ENCODE peak calls at places on chromosomes 2 and 18, in nine cellular contexts. O is uterus; S is heart left ventricle; C is upper lobe of right lung; N is stomach; E is CD8-positive, alpha-beta memory T cell; H is aorta; J is GM23248; X is OCI-LY7. F is an unnamed sample. For H3K9me3 and H3K4me1, the result is how much of the 10 kb centered on the place peaks cover.

GRCh38 chr18:27544211-27544610 is 359.1 kb upstream of the CHST9 start:
- DNase-seq in J (no peak), C (no peak), X (no peak), E (no peak), N (no peak), S (no peak), H (no peak), O (no peak), F (no peak)

GRCh38 chr2:27428213-27428977 is at the start of gene NRBP1:
- DNase-seq in E (peak), O (peak), J (peak), H (peak), C (peak), N (peak), X (peak), S (peak), F (peak)

GRCh38 chr2:174902491-174903242 is 102.5 kb downstream of the CHN1 start:
- DNase-seq in H (no peak), C (no peak), S (no peak), N (no peak), E (peak), O (no peak), J (no peak), X (no peak), F (no peak)

GRCh38 chr2:241965931-241966412 is 96.4 kb downstream of the RTP5 start:
- DNase-seq in C (peak), X (peak), E (peak), J (peak), S (peak), O (peak), H (peak), N (peak), F (no peak)

GRCh38 chr2:28552045-28552823 is 56.4 kb downstream of the PLB1 start:
- DNase-seq in S (no peak), X (no peak), H (no peak), N (no peak), O (no peak), J (peak), C (no peak), E (no peak), F (no peak)

GRCh38 chr2:24871852-24872323 is 48.1 kb downstream of the ADCY3 start:
- DNase-seq in C (no peak), S (peak), E (no peak), O (no peak), N (no peak), X (no peak), H (no peak), J (no peak), F (peak)

GRCh38 chr2:49286726-49287125 is 132.4 kb upstream of the FSHR start:
- DNase-seq in O (no peak), N (no peak), H (no peak), C (no peak), J (no peak), E (no peak), X (no peak), S (no peak), F (no peak)

GRCh38 chr2:10721344-10722251 is at the start of gene ATP6V1C2:
- DNase-seq in X (peak), H (no peak), S (no peak), O (no peak), J (peak), E (no peak), C (peak), N (peak), F (no peak)

GRCh38 chr2:127796389-127796788 is 14.6 kb downstream of the WDR33 start:
- DNase-seq in H (no peak), C (no peak), S (no peak), J (no peak), N (no peak), X (no peak), E (no peak), O (no peak), F (no peak)
- H3K9me3 ChIP-seq in H (under half), C (under half), S (under half), J (under half), N (under half), X (under half), E (under half), O (under half), F (under half)

GRCh38 chr2:69582582-69583176 is 60.9 kb downstream of the AAK1 start:
- DNase-seq in X (no peak), C (no peak), H (no peak), N (peak), J (peak), S (peak), E (no peak), O (no peak), F (no peak)
- H3K4me1 ChIP-seq in X (under half), C (under half), H (under half), N (under half), J (under half), S (under half), E (half or more), O (under half), F (half or more)

GRCh38 chr18:50506362-50506761 is 53.5 kb upstream of the MAPK4 start:
- DNase-seq in O (no peak), H (no peak), C (no peak), X (no peak), N (no peak), S (no peak), J (no peak), E (no peak), F (no peak)
- H3K9me3 ChIP-seq in O (under half), H (under half), C (under half), X (under half), N (under half), S (under half), J (under half), E (under half), F (under half)

GRCh38 chr2:134119672-134120159 is 134.2 kb upstream of the MGAT5 start:
- DNase-seq in H (peak), J (peak), N (peak), E (peak), S (peak), O (peak), C (peak), X (peak), F (peak)
- H3K4me1 ChIP-seq in H (under half), J (under half), N (under half), E (under half), S (under half), O (under half), C (under half), X (under half), F (half or more)

DNA sequence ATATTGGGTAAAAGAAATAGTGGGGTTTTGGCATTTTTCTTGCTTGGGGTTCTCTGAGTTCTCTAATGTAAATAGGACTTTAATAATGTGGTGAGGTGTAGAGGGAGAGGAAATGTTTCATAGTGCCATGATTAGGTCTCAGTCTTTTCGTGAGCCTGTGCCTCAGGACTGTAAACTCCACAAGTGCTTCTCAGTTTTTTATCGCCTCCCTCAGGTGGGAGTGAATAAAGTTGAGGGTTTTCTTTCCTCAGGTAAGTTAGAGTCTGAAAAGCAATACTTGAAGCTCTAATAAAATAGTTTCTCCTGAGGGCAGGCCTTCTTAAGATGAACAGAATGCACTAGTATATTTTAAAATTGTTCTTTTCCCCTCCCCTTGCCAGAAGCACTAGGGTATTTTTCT is 243.1 kb upstream of the SETBP1 start:
- DNase-seq in N (no peak), S (no peak), X (no peak), O (no peak), E (no peak), C (no peak), H (no peak), J (no peak), F (no peak)
- H3K9me3 ChIP-seq in N (under half), S (under half), X (under half), O (under half), E (under half), C (under half), H (under half), J (under half), F (under half)

DNA sequence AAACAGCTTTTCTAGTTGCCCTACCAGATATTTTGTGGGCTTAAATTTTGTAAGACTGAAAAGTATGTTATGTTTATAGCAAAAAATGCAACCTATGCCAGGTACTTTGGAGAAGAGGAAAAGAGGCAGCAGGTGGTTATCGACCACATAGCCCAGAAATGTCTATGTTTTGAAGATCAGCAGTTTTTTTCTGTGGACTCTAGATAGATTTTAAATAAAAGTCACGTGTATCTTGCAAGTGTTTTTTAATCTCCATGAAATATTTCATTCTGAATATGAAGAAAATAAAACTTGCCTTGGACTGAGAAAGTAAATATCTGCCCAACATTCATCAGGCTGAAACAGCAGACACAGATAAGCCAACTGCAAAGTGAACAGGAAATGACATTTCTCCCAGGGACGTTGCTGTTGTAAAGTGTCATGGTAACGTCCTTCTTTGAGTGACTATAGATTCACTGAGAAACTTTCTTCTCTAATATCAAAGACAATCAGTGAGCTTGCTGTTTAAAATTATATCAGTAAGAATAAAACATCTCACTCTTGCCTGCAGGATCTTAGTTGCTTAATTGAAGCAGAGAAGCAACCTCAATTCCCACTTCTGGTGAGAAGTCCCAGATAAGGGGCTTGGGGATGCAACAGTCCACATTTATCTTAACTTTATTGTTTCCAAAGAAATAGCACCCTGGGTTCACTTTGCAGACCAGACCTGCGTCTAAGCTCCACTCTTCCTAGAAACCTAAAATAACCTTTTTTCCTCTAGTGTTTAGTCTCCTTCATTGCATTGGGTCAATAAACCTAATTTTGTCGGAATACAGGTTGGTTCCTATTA is 6.3 kb downstream of the MYOM1 start:
- DNase-seq in E (peak), X (peak), O (no peak), C (no peak), J (no peak), S (no peak), N (no peak), H (no peak), F (no peak)
- H3K4me1 ChIP-seq in E (under half), X (under half), O (under half), C (under half), J (under half), S (under half), N (under half), H (under half), F (half or more)

DNA sequence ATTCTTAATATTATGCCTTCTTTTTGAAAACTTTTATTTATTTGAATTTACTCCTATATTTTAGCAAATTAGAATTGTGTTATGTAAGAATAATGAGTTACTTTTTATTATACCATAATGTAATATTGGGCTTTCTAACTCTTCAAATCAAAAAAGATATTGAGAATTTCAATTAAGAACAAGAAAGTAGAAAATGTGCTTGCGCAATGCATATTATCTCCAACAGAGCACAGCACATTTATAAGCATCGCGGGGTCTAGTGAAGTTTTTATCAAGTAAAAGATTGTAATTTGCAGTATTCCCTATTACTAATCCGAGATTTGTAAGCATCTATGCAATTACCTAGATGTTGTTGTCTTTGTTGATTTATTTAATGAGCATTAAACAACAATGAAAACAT is 829.1 kb upstream of the CNTNAP5 start:
- DNase-seq in S (no peak), H (no peak), X (no peak), J (no peak), N (no peak), O (no peak), E (no peak), C (no peak), F (no peak)
- H3K9me3 ChIP-seq in S (under half), H (under half), X (under half), J (under half), N (under half), O (under half), E (under half), C (under half), F (under half)